ENCODE peak calls at places on chromosomes 7 and 10, in eight cellular contexts. One of them, this sample, is unnamed.

GRCh38 chr7:135965602-135966001 is 11.6 kb downstream of the MTPN start:
- DNase-seq in NCI-H510A treated with DMSO at 0.1 percent for 48 hours: no peak
- DNase-seq in A172: no peak
- DNase-seq in stromal cell of bone marrow: no peak
- DNase-seq in heart right ventricle: no peak
- DNase-seq in activated naive CD4-positive, alpha-beta T cell treated with Interleukin-2 at 50 U/mL for 16 hours: no peak
- DNase-seq in choroid plexus epithelial cell: peak
- DNase-seq in Jurkat, Clone E6-1: no peak
- DNase-seq in this sample: no peak

GRCh38 chr7:74223711-74224510 is 14.1 kb downstream of the LAT2 start:
- DNase-seq in NCI-H510A treated with DMSO at 0.1 percent for 48 hours: no peak
- DNase-seq in A172: peak
- DNase-seq in stromal cell of bone marrow: no peak
- DNase-seq in heart right ventricle: no peak
- DNase-seq in activated naive CD4-positive, alpha-beta T cell treated with Interleukin-2 at 50 U/mL for 16 hours: no peak
- DNase-seq in choroid plexus epithelial cell: no peak
- DNase-seq in Jurkat, Clone E6-1: no peak
- DNase-seq in this sample: no peak

GRCh38 chr7:137880432-137880831 is 33.7 kb upstream of the DGKI start:
- DNase-seq in NCI-H510A treated with DMSO at 0.1 percent for 48 hours: no peak
- DNase-seq in A172: peak
- DNase-seq in stromal cell of bone marrow: peak
- DNase-seq in heart right ventricle: no peak
- DNase-seq in activated naive CD4-positive, alpha-beta T cell treated with Interleukin-2 at 50 U/mL for 16 hours: no peak
- DNase-seq in choroid plexus epithelial cell: peak
- DNase-seq in Jurkat, Clone E6-1: no peak
- DNase-seq in this sample: peak

GRCh38 chr10:100338434-100339036 is 8.5 kb upstream of the SCD start:
- DNase-seq in NCI-H510A treated with DMSO at 0.1 percent for 48 hours: peak
- DNase-seq in A172: peak
- DNase-seq in stromal cell of bone marrow: no peak
- DNase-seq in heart right ventricle: peak
- DNase-seq in activated naive CD4-positive, alpha-beta T cell treated with Interleukin-2 at 50 U/mL for 16 hours: peak
- DNase-seq in choroid plexus epithelial cell: peak
- DNase-seq in Jurkat, Clone E6-1: peak
- DNase-seq in this sample: peak

GRCh38 chr10:104035107-104035816 is 50.4 kb downstream of the COL17A1 start:
- DNase-seq in NCI-H510A treated with DMSO at 0.1 percent for 48 hours: no peak
- DNase-seq in A172: no peak
- DNase-seq in stromal cell of bone marrow: no peak
- DNase-seq in heart right ventricle: no peak
- DNase-seq in activated naive CD4-positive, alpha-beta T cell treated with Interleukin-2 at 50 U/mL for 16 hours: no peak
- DNase-seq in choroid plexus epithelial cell: no peak
- DNase-seq in Jurkat, Clone E6-1: no peak
- DNase-seq in this sample: no peak

GRCh38 chr7:96118449-96119001 is 203.4 kb downstream of the SLC25A13 start:
- DNase-seq in NCI-H510A treated with DMSO at 0.1 percent for 48 hours: no peak
- DNase-seq in A172: no peak
- DNase-seq in stromal cell of bone marrow: no peak
- DNase-seq in heart right ventricle: no peak
- DNase-seq in activated naive CD4-positive, alpha-beta T cell treated with Interleukin-2 at 50 U/mL for 16 hours: no peak
- DNase-seq in choroid plexus epithelial cell: peak
- DNase-seq in Jurkat, Clone E6-1: no peak
- DNase-seq in this sample: no peak

GRCh38 chr10:16116404-16117304 is 256.3 kb upstream of the MINDY3 start:
- DNase-seq in NCI-H510A treated with DMSO at 0.1 percent for 48 hours: peak
- DNase-seq in A172: peak
- DNase-seq in stromal cell of bone marrow: no peak
- DNase-seq in heart right ventricle: peak
- DNase-seq in activated naive CD4-positive, alpha-beta T cell treated with Interleukin-2 at 50 U/mL for 16 hours: no peak
- DNase-seq in choroid plexus epithelial cell: peak
- DNase-seq in Jurkat, Clone E6-1: peak
- DNase-seq in this sample: peak

GRCh38 chr7:47551550-47552121 is 30.3 kb downstream of the TNS3 start:
- DNase-seq in NCI-H510A treated with DMSO at 0.1 percent for 48 hours: no peak
- DNase-seq in A172: no peak
- DNase-seq in stromal cell of bone marrow: no peak
- DNase-seq in heart right ventricle: peak
- DNase-seq in activated naive CD4-positive, alpha-beta T cell treated with Interleukin-2 at 50 U/mL for 16 hours: no peak
- DNase-seq in choroid plexus epithelial cell: no peak
- DNase-seq in Jurkat, Clone E6-1: no peak
- DNase-seq in this sample: no peak

GRCh38 chr10:37379991-37380390 is 254.6 kb downstream of the ANKRD30A start:
- DNase-seq in NCI-H510A treated with DMSO at 0.1 percent for 48 hours: no peak
- DNase-seq in A172: peak
- DNase-seq in stromal cell of bone marrow: peak
- DNase-seq in heart right ventricle: no peak
- DNase-seq in activated naive CD4-positive, alpha-beta T cell treated with Interleukin-2 at 50 U/mL for 16 hours: no peak
- DNase-seq in choroid plexus epithelial cell: no peak
- DNase-seq in Jurkat, Clone E6-1: no peak
- DNase-seq in this sample: peak

GRCh38 chr7:103573479-103574058 is 127.6 kb upstream of the SLC26A5 start:
- DNase-seq in NCI-H510A treated with DMSO at 0.1 percent for 48 hours: peak
- DNase-seq in A172: peak
- DNase-seq in stromal cell of bone marrow: peak
- DNase-seq in heart right ventricle: no peak
- DNase-seq in activated naive CD4-positive, alpha-beta T cell treated with Interleukin-2 at 50 U/mL for 16 hours: no peak
- DNase-seq in choroid plexus epithelial cell: peak
- DNase-seq in Jurkat, Clone E6-1: peak
- DNase-seq in this sample: no peak

GRCh38 chr10:102701796-102702195 is 12.4 kb downstream of the ARL3 start:
- DNase-seq in NCI-H510A treated with DMSO at 0.1 percent for 48 hours: no peak
- DNase-seq in A172: no peak
- DNase-seq in stromal cell of bone marrow: no peak
- DNase-seq in heart right ventricle: no peak
- DNase-seq in activated naive CD4-positive, alpha-beta T cell treated with Interleukin-2 at 50 U/mL for 16 hours: no peak
- DNase-seq in choroid plexus epithelial cell: no peak
- DNase-seq in Jurkat, Clone E6-1: no peak
- DNase-seq in this sample: no peak

GRCh38 chr10:30433286-30433778 is 652 bp upstream of the MAP3K8 start:
- DNase-seq in NCI-H510A treated with DMSO at 0.1 percent for 48 hours: peak
- DNase-seq in A172: peak
- DNase-seq in stromal cell of bone marrow: no peak
- DNase-seq in heart right ventricle: peak
- DNase-seq in activated naive CD4-positive, alpha-beta T cell treated with Interleukin-2 at 50 U/mL for 16 hours: peak
- DNase-seq in choroid plexus epithelial cell: peak
- DNase-seq in Jurkat, Clone E6-1: no peak
- DNase-seq in this sample: no peak

GRCh38 chr7:5139998-5140397 is 50.0 kb upstream of the WIPI2 start:
- DNase-seq in NCI-H510A treated with DMSO at 0.1 percent for 48 hours: peak
- DNase-seq in A172: peak
- DNase-seq in stromal cell of bone marrow: no peak
- DNase-seq in heart right ventricle: peak
- DNase-seq in activated naive CD4-positive, alpha-beta T cell treated with Interleukin-2 at 50 U/mL for 16 hours: no peak
- DNase-seq in choroid plexus epithelial cell: peak
- DNase-seq in Jurkat, Clone E6-1: peak
- DNase-seq in this sample: no peak

GRCh38 chr10:69242844-69243212 is 22.7 kb downstream of the HKDC1 start:
- DNase-seq in NCI-H510A treated with DMSO at 0.1 percent for 48 hours: no peak
- DNase-seq in A172: no peak
- DNase-seq in stromal cell of bone marrow: no peak
- DNase-seq in heart right ventricle: no peak
- DNase-seq in activated naive CD4-positive, alpha-beta T cell treated with Interleukin-2 at 50 U/mL for 16 hours: no peak
- DNase-seq in choroid plexus epithelial cell: no peak
- DNase-seq in Jurkat, Clone E6-1: no peak
- DNase-seq in this sample: no peak

GRCh38 chr10:12181065-12181775 is 14.5 kb downstream of the NUDT5 start:
- DNase-seq in NCI-H510A treated with DMSO at 0.1 percent for 48 hours: no peak
- DNase-seq in A172: peak
- DNase-seq in stromal cell of bone marrow: no peak
- DNase-seq in heart right ventricle: no peak
- DNase-seq in activated naive CD4-positive, alpha-beta T cell treated with Interleukin-2 at 50 U/mL for 16 hours: peak
- DNase-seq in choroid plexus epithelial cell: peak
- DNase-seq in Jurkat, Clone E6-1: no peak
- DNase-seq in this sample: peak

GRCh38 chr7:157576415-157576814 is 239.6 kb downstream of the DNAJB6 start:
- DNase-seq in NCI-H510A treated with DMSO at 0.1 percent for 48 hours: no peak
- DNase-seq in A172: no peak
- DNase-seq in stromal cell of bone marrow: no peak
- DNase-seq in heart right ventricle: no peak
- DNase-seq in activated naive CD4-positive, alpha-beta T cell treated with Interleukin-2 at 50 U/mL for 16 hours: peak
- DNase-seq in choroid plexus epithelial cell: no peak
- DNase-seq in Jurkat, Clone E6-1: no peak
- DNase-seq in this sample: no peak

This sample was measured in H54.